ENCODE peak calls at places on chromosomes 11 and 22, in seven cellular contexts. L is neural progenitor cell, E is fibroblast of pulmonary artery, A is heart left ventricle, T is body of pancreas, R is right cardiac atrium, F is aorta. I is an unnamed sample.

GRCh38 chr22:17695986-17696385 is 57.4 kb downstream of the BCL2L13 start:
- DNase-seq in L (no peak), E (no peak), A (no peak), T (no peak), R (no peak), F (no peak), I (no peak)

GRCh38 chr11:128624269-128625170 is 37.2 kb upstream of the ETS1 start:
- DNase-seq in L (no peak), E (no peak), A (no peak), T (no peak), R (no peak), F (peak; percentile 46), I (peak; percentile 61)

GRCh38 chr11:47234669-47235075 is 13.9 kb downstream of the ACP2 start:
- DNase-seq in L (no peak), E (peak; percentile 41), A (peak; percentile 66), T (peak; percentile 89), R (no peak), F (no peak), I (peak; percentile 57)

GRCh38 chr22:46646531-46647211 is 26.5 kb downstream of the GRAMD4 start:
- DNase-seq in L (no peak), E (no peak), A (no peak), T (no peak), R (no peak), F (no peak), I (no peak)

GRCh38 chr11:82989628-82990404 is 81.9 kb downstream of the RAB30 start:
- DNase-seq in L (peak; percentile 70), E (no peak), A (no peak), T (no peak), R (no peak), F (no peak), I (no peak)

GRCh38 chr11:61041755-61042518 is 60.4 kb upstream of the CD5 start:
- DNase-seq in L (peak; percentile 77), E (peak; percentile 32), A (peak; percentile 75), T (peak; percentile 28), R (peak; percentile 81), F (no peak), I (no peak)

GRCh38 chr11:20609727-20610707 is 10.6 kb downstream of the SLC6A5 start:
- DNase-seq in L (peak; percentile 89), E (peak; percentile 73), A (peak; percentile 87), T (peak; percentile 80), R (peak; percentile 87), F (peak; percentile 77), I (peak; percentile 73)

GRCh38 chr22:38700271-38700788 is 413 bp downstream of the JOSD1 start:
- DNase-seq in L (peak; percentile 89), E (peak; percentile 67), A (peak; percentile 91), T (peak; percentile 74), R (peak; percentile 92), F (peak; percentile 84), I (peak; percentile 81)

GRCh38 chr22:39240841-39241631 is 3.7 kb downstream of the PDGFB start:
- DNase-seq in L (peak; percentile 35), E (no peak), A (peak; percentile 80), T (peak; percentile 80), R (peak; percentile 84), F (peak; percentile 83), I (peak; percentile 82)

GRCh38 chr22:26429458-26430238 is 588 bp downstream of the ASPHD2 start:
- DNase-seq in L (no peak), E (no peak), A (no peak), T (no peak), R (no peak), F (no peak), I (no peak)

GRCh38 chr11:24794064-24794463 is 297.2 kb downstream of the LUZP2 start:
- DNase-seq in L (no peak), E (peak; percentile 12), A (no peak), T (no peak), R (no peak), F (no peak), I (no peak)

GRCh38 chr11:35594680-35595079 is 23.6 kb upstream of the FJX1 start:
- DNase-seq in L (no peak), E (no peak), A (no peak), T (no peak), R (no peak), F (no peak), I (no peak)

GRCh38 chr11:75424396-75424795 is 8.6 kb downstream of the KLHL35 start:
- DNase-seq in L (peak; percentile 77), E (no peak), A (no peak), T (no peak), R (no peak), F (peak; percentile 6), I (no peak)

GRCh38 chr22:26481112-26481693 is 2.4 kb downstream of the HPS4 start:
- DNase-seq in L (no peak), E (no peak), A (no peak), T (no peak), R (no peak), F (no peak), I (no peak)

GRCh38 chr11:131823772-131824171 is 453.4 kb downstream of the NTM start:
- DNase-seq in L (peak; percentile 50), E (peak; percentile 18), A (no peak), T (no peak), R (no peak), F (no peak), I (no peak)

GRCh38 chr11:28606930-28607329 is 498.7 kb downstream of the METTL15 start:
- DNase-seq in L (no peak), E (peak; percentile 54), A (no peak), T (no peak), R (no peak), F (peak; percentile 38), I (no peak)

GRCh38 chr11:35997908-35998307 is 54.0 kb downstream of the LDLRAD3 start:
- DNase-seq in L (no peak), E (no peak), A (no peak), T (no peak), R (no peak), F (no peak), I (no peak)

GRCh38 chr22:50010676-50011446 is 1.7 kb downstream of the IL17REL start:
- DNase-seq in L (no peak), E (no peak), A (no peak), T (peak; percentile 5), R (no peak), F (no peak), I (no peak)

GRCh38 chr11:95230054-95231034 is 658 bp downstream of the SESN3 start:
- DNase-seq in L (peak; percentile 53), E (peak; percentile 12), A (no peak), T (peak; percentile 24), R (peak; percentile 46), F (no peak), I (peak; percentile 17)

DNA sequence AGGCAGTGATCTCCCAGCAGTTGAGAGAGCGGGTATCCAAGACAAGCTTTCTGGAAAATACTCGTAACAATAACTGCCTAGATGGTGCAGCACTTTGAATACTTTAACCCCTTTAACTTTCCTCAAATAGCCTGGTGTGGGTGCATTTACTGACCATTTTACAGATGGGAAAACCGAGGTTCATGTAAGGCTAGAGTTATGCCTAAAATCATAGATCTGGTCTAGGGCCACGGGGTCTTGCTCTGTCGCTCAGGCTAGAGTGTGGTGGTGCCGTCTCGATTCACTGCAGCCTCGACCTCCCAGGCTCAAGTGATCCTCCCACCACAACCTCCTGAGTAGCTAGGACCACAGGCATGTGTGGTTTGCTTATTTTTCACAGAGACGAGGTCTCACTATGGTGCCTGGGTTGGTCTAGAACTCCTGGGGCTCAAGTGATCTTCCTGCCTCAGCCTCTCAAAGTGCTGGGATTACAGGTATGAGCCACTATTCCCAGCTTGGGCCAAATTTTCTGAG is 269.2 kb upstream of the SYN3 start:
- DNase-seq in L (no peak), E (no peak), A (no peak), T (no peak), R (no peak), F (no peak), I (no peak)
- H3K4me3 ChIP-seq in L (no peak overlapping the region), E (no peak overlapping the region), A (no peak overlapping the region), T (no peak overlapping the region), R (no peak overlapping the region), F (no peak overlapping the region), I (no peak overlapping the region)

DNA sequence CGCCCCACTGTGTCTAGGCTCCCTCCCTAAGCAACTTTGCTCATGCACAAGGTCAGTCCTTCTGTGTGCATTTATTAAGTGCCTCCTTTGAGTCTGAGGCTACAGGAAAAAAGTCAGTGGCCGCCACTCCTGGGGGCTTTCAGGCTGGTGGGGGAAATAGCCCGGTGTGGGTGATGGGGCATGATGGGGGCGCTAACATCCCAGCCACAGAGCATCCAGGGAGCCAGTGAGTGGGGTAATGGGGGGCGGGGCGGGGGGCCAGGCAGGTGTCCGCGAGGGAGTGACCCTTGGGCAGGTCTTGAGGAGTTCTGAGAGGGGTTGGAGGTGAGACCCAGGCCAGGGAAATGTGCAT is 10.0 kb upstream of the EHD1 start:
- DNase-seq in L (no peak), E (no peak), A (peak; percentile 53), T (no peak), R (no peak), F (no peak), I (no peak)
- H3K4me3 ChIP-seq in L (no peak overlapping the region), E (no peak overlapping the region), A (no peak overlapping the region), T (no peak overlapping the region), R (no peak overlapping the region), F (no peak overlapping the region), I (no peak overlapping the region)

GRCh38 chr22:42721045-42721434 is 370 bp upstream of the A4GALT start:
- DNase-seq in L (peak; percentile 58), E (no peak), A (no peak), T (no peak), R (no peak), F (no peak), I (no peak)
- H3K4me3 ChIP-seq in L (peak overlapping the region; percentile 97), E (peak overlapping the region; percentile 66), A (peak overlapping the region; percentile 97), T (no peak overlapping the region), R (peak overlapping the region; percentile 92), F (peak overlapping the region; percentile 94), I (peak overlapping the region; percentile 85)

GRCh38 chr11:1520209-1520986 is 33.8 kb upstream of the MOB2 start:
- DNase-seq in L (no peak), E (no peak), A (peak; percentile 44), T (no peak), R (peak; percentile 36), F (peak; percentile 32), I (no peak)

GRCh38 chr11:1520987-1521349 is 34.4 kb upstream of the MOB2 start:
- DNase-seq in L (no peak), E (peak; percentile 10), A (peak; percentile 66), T (no peak), R (peak; percentile 71), F (no peak), I (no peak)

GRCh38 chr11:1518301-1518700 is 31.7 kb upstream of the MOB2 start:
- DNase-seq in L (no peak), E (no peak), A (peak; percentile 41), T (no peak), R (no peak), F (peak; percentile 33), I (no peak)

GRCh38 chr11:1517117-1518005 is 30.8 kb upstream of the MOB2 start:
- DNase-seq in L (no peak), E (no peak), A (peak; percentile 52), T (no peak), R (peak; percentile 39), F (peak; percentile 46), I (peak; percentile 40)

DNA sequence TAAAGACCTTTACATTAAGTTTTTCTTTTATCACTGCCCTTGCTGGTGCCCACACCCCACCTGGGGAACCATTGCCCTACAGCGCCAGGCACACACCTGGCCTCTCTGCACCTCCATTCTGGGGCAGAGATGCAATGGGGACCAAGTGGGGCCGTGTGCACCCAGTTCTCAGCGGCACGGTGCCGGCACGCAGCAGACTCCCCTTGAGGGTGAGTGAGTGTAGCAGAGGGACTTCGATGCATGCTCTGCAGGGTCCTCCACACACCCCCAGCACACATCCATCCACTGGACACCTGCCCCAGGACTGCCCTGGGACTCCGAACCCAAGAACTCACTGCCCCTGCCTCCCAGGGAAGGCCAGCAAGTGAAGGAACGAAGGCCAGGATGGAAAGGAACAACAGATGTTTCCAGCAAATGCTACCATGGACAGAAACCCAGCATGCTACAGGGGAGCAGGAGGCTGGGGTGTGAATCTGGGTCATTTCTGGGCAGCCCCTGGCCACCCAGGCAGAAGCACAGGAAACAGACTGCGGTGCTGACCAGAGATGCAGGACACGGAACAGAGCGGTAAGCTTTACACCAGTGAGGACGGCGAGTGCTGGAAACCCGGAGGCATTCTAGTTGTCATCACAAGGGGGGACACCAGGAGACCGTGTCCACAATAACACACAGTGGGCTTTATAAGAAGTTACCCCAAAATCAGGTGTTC is 32.6 kb upstream of the MOB2 start:
- DNase-seq in L (no peak), E (no peak), A (peak; percentile 29), T (no peak), R (no peak), F (peak; percentile 30), I (peak; percentile 25)
- H3K4me3 ChIP-seq in L (no peak overlapping the region), E (no peak overlapping the region), A (no peak overlapping the region), T (no peak overlapping the region), R (no peak overlapping the region), F (no peak overlapping the region), I (no peak overlapping the region)

I was measured in psoas muscle.